ENCODE peak calls at places on chromosomes 13 and 19, in five cellular contexts. One of them, this sample, is unnamed.

GRCh38 chr19:2042485-2043268 is 8.4 kb downstream of the MKNK2 start:
- DNase-seq in CD8-positive, alpha-beta T cell: no peak
- DNase-seq in fibroblast of pulmonary artery: no peak
- DNase-seq in lower lobe of right lung: peak
- DNase-seq in ascending aorta: no peak
- DNase-seq in this sample: no peak

GRCh38 chr13:25738342-25738771 is 313.5 kb downstream of the SHISA2 start:
- DNase-seq in CD8-positive, alpha-beta T cell: no peak
- DNase-seq in fibroblast of pulmonary artery: peak
- DNase-seq in lower lobe of right lung: no peak
- DNase-seq in ascending aorta: no peak
- DNase-seq in this sample: peak

GRCh38 chr19:1086618-1087017 is 8.6 kb downstream of the POLR2E start:
- DNase-seq in CD8-positive, alpha-beta T cell: no peak
- DNase-seq in fibroblast of pulmonary artery: no peak
- DNase-seq in lower lobe of right lung: no peak
- DNase-seq in ascending aorta: no peak
- DNase-seq in this sample: no peak

GRCh38 chr13:33318037-33318436 is 32.5 kb upstream of the STARD13 start:
- DNase-seq in CD8-positive, alpha-beta T cell: no peak
- DNase-seq in fibroblast of pulmonary artery: no peak
- DNase-seq in lower lobe of right lung: no peak
- DNase-seq in ascending aorta: no peak
- DNase-seq in this sample: no peak

GRCh38 chr19:7520131-7521051 is 2.0 kb upstream of the MCOLN1 start:
- DNase-seq in CD8-positive, alpha-beta T cell: no peak
- DNase-seq in fibroblast of pulmonary artery: no peak
- DNase-seq in lower lobe of right lung: no peak
- DNase-seq in ascending aorta: no peak
- DNase-seq in this sample: no peak

GRCh38 chr19:18291019-18291524 is 9.7 kb upstream of the JUND start:
- DNase-seq in CD8-positive, alpha-beta T cell: no peak
- DNase-seq in fibroblast of pulmonary artery: no peak
- DNase-seq in lower lobe of right lung: no peak
- DNase-seq in ascending aorta: no peak
- DNase-seq in this sample: no peak

GRCh38 chr19:23783634-23784033 is 24.9 kb upstream of the ZNF681 start:
- DNase-seq in CD8-positive, alpha-beta T cell: no peak
- DNase-seq in fibroblast of pulmonary artery: no peak
- DNase-seq in lower lobe of right lung: no peak
- DNase-seq in ascending aorta: no peak
- DNase-seq in this sample: no peak

GRCh38 chr13:60329221-60329983 is 67.6 kb upstream of the TDRD3 start:
- DNase-seq in CD8-positive, alpha-beta T cell: no peak
- DNase-seq in fibroblast of pulmonary artery: peak
- DNase-seq in lower lobe of right lung: peak
- DNase-seq in ascending aorta: no peak
- DNase-seq in this sample: peak

GRCh38 chr13:97241761-97242160 is 19.6 kb downstream of the MBNL2 start:
- DNase-seq in CD8-positive, alpha-beta T cell: no peak
- DNase-seq in fibroblast of pulmonary artery: no peak
- DNase-seq in lower lobe of right lung: no peak
- DNase-seq in ascending aorta: no peak
- DNase-seq in this sample: no peak

GRCh38 chr19:11447347-11448262 is 12.2 kb downstream of the PRKCSH start:
- DNase-seq in CD8-positive, alpha-beta T cell: no peak
- DNase-seq in fibroblast of pulmonary artery: no peak
- DNase-seq in lower lobe of right lung: no peak
- DNase-seq in ascending aorta: no peak
- DNase-seq in this sample: no peak
- H3K4me3 ChIP-seq in CD8-positive, alpha-beta T cell: no peak
- H3K4me3 ChIP-seq in fibroblast of pulmonary artery: no peak
- H3K4me3 ChIP-seq in lower lobe of right lung: no peak
- H3K4me3 ChIP-seq in ascending aorta: no peak
- H3K4me3 ChIP-seq in this sample: no peak

DNA sequence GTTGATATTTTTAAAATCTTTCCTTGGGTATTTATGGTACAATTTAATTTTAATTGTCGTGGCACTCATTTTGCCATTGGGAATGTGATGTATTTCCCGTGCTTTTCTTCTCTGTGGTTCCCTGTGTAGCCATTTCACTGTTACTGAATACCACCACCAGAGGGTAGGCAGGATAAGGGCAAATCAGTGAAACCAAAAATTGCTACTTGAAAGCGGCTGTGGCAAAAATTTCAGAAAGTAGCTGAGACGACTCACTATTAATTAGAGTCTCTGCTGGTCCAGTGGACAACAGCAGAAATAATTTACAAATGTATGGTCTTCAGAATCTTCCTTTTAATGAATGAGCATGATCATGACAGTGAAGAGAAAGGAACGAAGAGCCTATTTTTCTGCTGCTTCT is 34.4 kb upstream of the MIR17HG start:
- DNase-seq in CD8-positive, alpha-beta T cell: peak
- DNase-seq in fibroblast of pulmonary artery: peak
- DNase-seq in lower lobe of right lung: no peak
- DNase-seq in ascending aorta: no peak
- DNase-seq in this sample: peak
- H3K4me3 ChIP-seq in CD8-positive, alpha-beta T cell: no peak
- H3K4me3 ChIP-seq in fibroblast of pulmonary artery: no peak
- H3K4me3 ChIP-seq in lower lobe of right lung: no peak
- H3K4me3 ChIP-seq in ascending aorta: no peak
- H3K4me3 ChIP-seq in this sample: no peak

GRCh38 chr19:38405276-38405675 is 2.4 kb downstream of the FAM98C start:
- DNase-seq in CD8-positive, alpha-beta T cell: no peak
- DNase-seq in fibroblast of pulmonary artery: no peak
- DNase-seq in lower lobe of right lung: no peak
- DNase-seq in ascending aorta: no peak
- DNase-seq in this sample: no peak
- H3K4me3 ChIP-seq in CD8-positive, alpha-beta T cell: no peak
- H3K4me3 ChIP-seq in fibroblast of pulmonary artery: no peak
- H3K4me3 ChIP-seq in lower lobe of right lung: no peak
- H3K4me3 ChIP-seq in ascending aorta: no peak
- H3K4me3 ChIP-seq in this sample: no peak

GRCh38 chr19:5537870-5538269 is 29.9 kb downstream of the TINCR start:
- DNase-seq in CD8-positive, alpha-beta T cell: no peak
- DNase-seq in fibroblast of pulmonary artery: no peak
- DNase-seq in lower lobe of right lung: no peak
- DNase-seq in ascending aorta: no peak
- DNase-seq in this sample: no peak

GRCh38 chr19:5534787-5535586 is 32.8 kb downstream of the TINCR start:
- DNase-seq in CD8-positive, alpha-beta T cell: peak
- DNase-seq in fibroblast of pulmonary artery: no peak
- DNase-seq in lower lobe of right lung: no peak
- DNase-seq in ascending aorta: no peak
- DNase-seq in this sample: no peak

GRCh38 chr19:5533257-5533656 is 34.5 kb downstream of the TINCR start:
- DNase-seq in CD8-positive, alpha-beta T cell: no peak
- DNase-seq in fibroblast of pulmonary artery: no peak
- DNase-seq in lower lobe of right lung: no peak
- DNase-seq in ascending aorta: no peak
- DNase-seq in this sample: no peak

GRCh38 chr19:5539431-5539833 is 28.3 kb downstream of the TINCR start:
- DNase-seq in CD8-positive, alpha-beta T cell: no peak
- DNase-seq in fibroblast of pulmonary artery: no peak
- DNase-seq in lower lobe of right lung: no peak
- DNase-seq in ascending aorta: no peak
- DNase-seq in this sample: no peak

GRCh38 chr19:5536337-5536894 is 31.3 kb downstream of the TINCR start:
- DNase-seq in CD8-positive, alpha-beta T cell: no peak
- DNase-seq in fibroblast of pulmonary artery: peak
- DNase-seq in lower lobe of right lung: peak
- DNase-seq in ascending aorta: no peak
- DNase-seq in this sample: peak
- H3K4me3 ChIP-seq in CD8-positive, alpha-beta T cell: no peak
- H3K4me3 ChIP-seq in fibroblast of pulmonary artery: no peak
- H3K4me3 ChIP-seq in lower lobe of right lung: no peak
- H3K4me3 ChIP-seq in ascending aorta: peak
- H3K4me3 ChIP-seq in this sample: no peak

GRCh38 chr19:47418595-47419036 is 711 bp downstream of the MEIS3 start:
- DNase-seq in CD8-positive, alpha-beta T cell: no peak
- DNase-seq in fibroblast of pulmonary artery: no peak
- DNase-seq in lower lobe of right lung: no peak
- DNase-seq in ascending aorta: no peak
- DNase-seq in this sample: no peak
- H3K4me3 ChIP-seq in CD8-positive, alpha-beta T cell: peak
- H3K4me3 ChIP-seq in fibroblast of pulmonary artery: peak
- H3K4me3 ChIP-seq in lower lobe of right lung: peak
- H3K4me3 ChIP-seq in ascending aorta: peak
- H3K4me3 ChIP-seq in this sample: peak

DNA sequence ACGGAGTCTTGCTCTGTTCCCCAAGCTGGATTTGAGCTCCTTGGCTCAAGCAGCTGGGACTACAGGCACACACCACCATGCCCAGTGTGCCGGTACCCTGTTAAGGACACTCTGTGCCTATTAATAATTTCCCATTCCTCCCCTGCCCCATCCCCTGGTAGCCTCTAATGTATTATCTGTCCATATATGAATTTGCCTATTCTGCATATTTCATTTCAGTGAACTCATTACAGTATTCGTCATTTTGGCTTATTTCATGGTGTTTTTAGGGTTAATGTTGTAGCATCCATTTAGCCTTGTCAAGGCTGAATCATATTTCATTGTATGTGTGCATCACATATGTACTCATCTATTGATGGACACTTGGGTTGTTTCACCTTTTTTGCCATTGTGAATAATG is 33.6 kb downstream of the SKA3 start:
- DNase-seq in CD8-positive, alpha-beta T cell: no peak
- DNase-seq in fibroblast of pulmonary artery: no peak
- DNase-seq in lower lobe of right lung: no peak
- DNase-seq in ascending aorta: no peak
- DNase-seq in this sample: no peak
- H3K4me3 ChIP-seq in CD8-positive, alpha-beta T cell: no peak
- H3K4me3 ChIP-seq in fibroblast of pulmonary artery: peak
- H3K4me3 ChIP-seq in lower lobe of right lung: no peak
- H3K4me3 ChIP-seq in ascending aorta: peak
- H3K4me3 ChIP-seq in this sample: no peak